ENCODE peak calls at places on chromosome 17, in seven cellular contexts. One of them, this sample, is unnamed.

GRCh38 chr17:27596106-27596505 is 34.9 kb upstream of the LGALS9 start:
- DNase-seq in A549: no peak
- DNase-seq in MG63: no peak
- DNase-seq in left ventricle myocardium inferior: no peak
- DNase-seq in lower lobe of right lung: no peak
- DNase-seq in CD8-positive, alpha-beta T cell: no peak
- DNase-seq in SJCRH30: no peak
- DNase-seq in this sample: no peak

GRCh38 chr17:59561042-59561441 is 4.4 kb upstream of the DHX40 start:
- DNase-seq in lower lobe of right lung: no peak
- DNase-seq in MG63: no peak
- DNase-seq in SJCRH30: peak
- DNase-seq in CD8-positive, alpha-beta T cell: no peak
- DNase-seq in left ventricle myocardium inferior: no peak
- DNase-seq in A549: peak
- DNase-seq in this sample: peak

GRCh38 chr17:59618894-59619312 is 792 bp upstream of the CLTC start:
- DNase-seq in lower lobe of right lung: no peak
- DNase-seq in SJCRH30: no peak
- DNase-seq in MG63: no peak
- DNase-seq in A549: no peak
- DNase-seq in left ventricle myocardium inferior: no peak
- DNase-seq in CD8-positive, alpha-beta T cell: no peak
- DNase-seq in this sample: no peak

GRCh38 chr17:6070280-6070894 is at the start of gene WSCD1:
- DNase-seq in left ventricle myocardium inferior: no peak
- DNase-seq in SJCRH30: no peak
- DNase-seq in MG63: peak
- DNase-seq in CD8-positive, alpha-beta T cell: no peak
- DNase-seq in A549: peak
- DNase-seq in lower lobe of right lung: no peak
- DNase-seq in this sample: peak

GRCh38 chr17:74513987-74514631 is 17.2 kb downstream of the CD300LB start:
- DNase-seq in A549: peak
- DNase-seq in lower lobe of right lung: no peak
- DNase-seq in SJCRH30: peak
- DNase-seq in MG63: peak
- DNase-seq in left ventricle myocardium inferior: no peak
- DNase-seq in CD8-positive, alpha-beta T cell: peak
- DNase-seq in this sample: no peak

GRCh38 chr17:2055494-2056220 is 754 bp downstream of the HIC1 start:
- DNase-seq in SJCRH30: no peak
- DNase-seq in lower lobe of right lung: no peak
- DNase-seq in A549: no peak
- DNase-seq in MG63: no peak
- DNase-seq in left ventricle myocardium inferior: no peak
- DNase-seq in CD8-positive, alpha-beta T cell: no peak
- DNase-seq in this sample: peak

GRCh38 chr17:78934681-78935418 is 9.7 kb upstream of the TIMP2 start:
- DNase-seq in MG63: peak
- DNase-seq in lower lobe of right lung: no peak
- DNase-seq in left ventricle myocardium inferior: no peak
- DNase-seq in SJCRH30: peak
- DNase-seq in CD8-positive, alpha-beta T cell: no peak
- DNase-seq in A549: no peak
- DNase-seq in this sample: no peak

GRCh38 chr17:60248618-60249516 is 99.1 kb downstream of the CA4 start:
- DNase-seq in MG63: no peak
- DNase-seq in CD8-positive, alpha-beta T cell: no peak
- DNase-seq in A549: no peak
- DNase-seq in SJCRH30: no peak
- DNase-seq in lower lobe of right lung: no peak
- DNase-seq in left ventricle myocardium inferior: no peak
- DNase-seq in this sample: no peak

GRCh38 chr17:52147431-52147830 is 11.1 kb downstream of the CA10 start:
- DNase-seq in left ventricle myocardium inferior: no peak
- DNase-seq in CD8-positive, alpha-beta T cell: no peak
- DNase-seq in A549: no peak
- DNase-seq in MG63: no peak
- DNase-seq in SJCRH30: no peak
- DNase-seq in lower lobe of right lung: no peak
- DNase-seq in this sample: no peak

GRCh38 chr17:73799781-73800627 is 155.8 kb upstream of the SDK2 start:
- DNase-seq in SJCRH30: no peak
- DNase-seq in lower lobe of right lung: no peak
- DNase-seq in A549: peak
- DNase-seq in left ventricle myocardium inferior: no peak
- DNase-seq in MG63: no peak
- DNase-seq in CD8-positive, alpha-beta T cell: no peak
- DNase-seq in this sample: no peak

GRCh38 chr17:32100971-32101631 is 41.2 kb upstream of the RHOT1 start:
- DNase-seq in CD8-positive, alpha-beta T cell: no peak
- DNase-seq in lower lobe of right lung: no peak
- DNase-seq in left ventricle myocardium inferior: no peak
- DNase-seq in MG63: no peak
- DNase-seq in A549: no peak
- DNase-seq in SJCRH30: no peak
- DNase-seq in this sample: peak

GRCh38 chr17:81712468-81713003 is 452 bp downstream of the SLC25A10 start:
- DNase-seq in lower lobe of right lung: no peak
- DNase-seq in SJCRH30: peak
- DNase-seq in left ventricle myocardium inferior: no peak
- DNase-seq in CD8-positive, alpha-beta T cell: no peak
- DNase-seq in MG63: peak
- DNase-seq in A549: peak
- DNase-seq in this sample: peak

GRCh38 chr17:12768267-12768666 is 21.0 kb upstream of the ARHGAP44 start:
- DNase-seq in MG63: no peak
- DNase-seq in lower lobe of right lung: no peak
- DNase-seq in SJCRH30: no peak
- DNase-seq in CD8-positive, alpha-beta T cell: no peak
- DNase-seq in A549: no peak
- DNase-seq in left ventricle myocardium inferior: no peak
- DNase-seq in this sample: no peak

GRCh38 chr17:78774456-78774855 is 7.6 kb downstream of the CYTH1 start:
- DNase-seq in left ventricle myocardium inferior: no peak
- DNase-seq in lower lobe of right lung: no peak
- DNase-seq in MG63: no peak
- DNase-seq in A549: no peak
- DNase-seq in CD8-positive, alpha-beta T cell: no peak
- DNase-seq in SJCRH30: no peak
- DNase-seq in this sample: no peak

GRCh38 chr17:34356194-34356593 is at the start of gene CCL13:
- DNase-seq in CD8-positive, alpha-beta T cell: no peak
- DNase-seq in A549: no peak
- DNase-seq in SJCRH30: no peak
- DNase-seq in lower lobe of right lung: no peak
- DNase-seq in MG63: no peak
- DNase-seq in left ventricle myocardium inferior: no peak
- DNase-seq in this sample: no peak

GRCh38 chr17:51909971-51910370 is 248.5 kb downstream of the CA10 start:
- DNase-seq in MG63: no peak
- DNase-seq in left ventricle myocardium inferior: no peak
- DNase-seq in SJCRH30: no peak
- DNase-seq in lower lobe of right lung: no peak
- DNase-seq in CD8-positive, alpha-beta T cell: no peak
- DNase-seq in A549: no peak
- DNase-seq in this sample: no peak

GRCh38 chr17:750431-751037 is 1.5 kb downstream of the GEMIN4 start:
- DNase-seq in left ventricle myocardium inferior: no peak
- DNase-seq in SJCRH30: no peak
- DNase-seq in lower lobe of right lung: no peak
- DNase-seq in MG63: no peak
- DNase-seq in CD8-positive, alpha-beta T cell: no peak
- DNase-seq in A549: no peak
- DNase-seq in this sample: no peak

GRCh38 chr17:79943354-79944241 is 92.1 kb downstream of the TBC1D16 start:
- DNase-seq in SJCRH30: no peak
- DNase-seq in CD8-positive, alpha-beta T cell: no peak
- DNase-seq in lower lobe of right lung: peak
- DNase-seq in left ventricle myocardium inferior: peak
- DNase-seq in A549: no peak
- DNase-seq in MG63: no peak
- DNase-seq in this sample: peak

GRCh38 chr17:62790554-62790953 is 17.6 kb downstream of the MARCHF10 start:
- DNase-seq in MG63: peak
- DNase-seq in lower lobe of right lung: no peak
- DNase-seq in left ventricle myocardium inferior: no peak
- DNase-seq in CD8-positive, alpha-beta T cell: no peak
- DNase-seq in SJCRH30: no peak
- DNase-seq in A549: peak
- DNase-seq in this sample: no peak

GRCh38 chr17:17349724-17350106 is 46.5 kb downstream of the NT5M start:
- DNase-seq in SJCRH30: no peak
- DNase-seq in left ventricle myocardium inferior: no peak
- DNase-seq in A549: no peak
- DNase-seq in CD8-positive, alpha-beta T cell: no peak
- DNase-seq in MG63: no peak
- DNase-seq in lower lobe of right lung: no peak
- DNase-seq in this sample: peak

GRCh38 chr17:17350491-17351355 is 47.5 kb downstream of the NT5M start:
- DNase-seq in lower lobe of right lung: no peak
- DNase-seq in A549: no peak
- DNase-seq in SJCRH30: peak
- DNase-seq in left ventricle myocardium inferior: no peak
- DNase-seq in CD8-positive, alpha-beta T cell: no peak
- DNase-seq in MG63: peak
- DNase-seq in this sample: peak

GRCh38 chr17:17351901-17352781 is 49.0 kb downstream of the NT5M start:
- DNase-seq in MG63: peak
- DNase-seq in A549: no peak
- DNase-seq in left ventricle myocardium inferior: peak
- DNase-seq in lower lobe of right lung: no peak
- DNase-seq in SJCRH30: peak
- DNase-seq in CD8-positive, alpha-beta T cell: no peak
- DNase-seq in this sample: peak

GRCh38 chr17:17352836-17353624 is 49.9 kb downstream of the NT5M start:
- DNase-seq in SJCRH30: no peak
- DNase-seq in lower lobe of right lung: no peak
- DNase-seq in A549: no peak
- DNase-seq in CD8-positive, alpha-beta T cell: no peak
- DNase-seq in MG63: no peak
- DNase-seq in left ventricle myocardium inferior: no peak
- DNase-seq in this sample: peak

DNA sequence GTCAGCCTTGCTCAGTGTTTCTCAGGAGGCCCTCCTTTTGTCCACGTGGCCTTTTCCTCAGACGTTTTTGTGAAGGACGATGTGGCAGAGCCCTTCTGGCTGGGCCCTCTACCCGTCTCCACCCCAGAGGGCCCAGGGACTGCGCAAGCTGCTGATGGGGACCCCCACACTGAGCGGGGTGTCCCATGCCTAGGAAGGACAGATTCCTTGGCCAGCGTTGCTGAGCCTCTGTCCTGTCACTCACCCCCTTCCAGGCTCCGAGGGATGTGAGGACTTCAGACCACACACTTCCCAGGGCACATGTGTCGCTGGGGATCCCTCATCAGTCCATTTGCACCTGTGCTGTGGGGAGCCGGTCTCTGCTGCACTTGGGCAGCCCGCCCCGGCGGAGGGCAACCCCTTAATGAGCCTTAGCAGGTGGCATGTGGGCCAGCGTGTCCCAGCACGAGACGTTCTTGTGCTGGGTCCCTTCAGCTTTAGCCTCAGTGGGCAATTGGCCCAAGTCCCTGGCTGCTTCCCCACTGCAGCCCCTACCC is 48.3 kb downstream of the NT5M start:
- DNase-seq in lower lobe of right lung: no peak
- DNase-seq in SJCRH30: peak
- DNase-seq in MG63: no peak
- DNase-seq in left ventricle myocardium inferior: no peak
- DNase-seq in A549: no peak
- DNase-seq in CD8-positive, alpha-beta T cell: no peak
- DNase-seq in this sample: peak
- H3K4me3 ChIP-seq in lower lobe of right lung: no peak
- H3K4me3 ChIP-seq in SJCRH30: no peak
- H3K4me3 ChIP-seq in MG63: no peak
- H3K4me3 ChIP-seq in left ventricle myocardium inferior: no peak
- H3K4me3 ChIP-seq in A549: no peak
- H3K4me3 ChIP-seq in CD8-positive, alpha-beta T cell: no peak
- H3K4me3 ChIP-seq in this sample: no peak

GRCh38 chr17:45129426-45129939 is 2.8 kb downstream of the PLCD3 start:
- DNase-seq in lower lobe of right lung: no peak
- DNase-seq in left ventricle myocardium inferior: peak
- DNase-seq in CD8-positive, alpha-beta T cell: no peak
- DNase-seq in MG63: no peak
- DNase-seq in SJCRH30: peak
- DNase-seq in A549: peak
- DNase-seq in this sample: peak
- H3K4me3 ChIP-seq in lower lobe of right lung: no peak
- H3K4me3 ChIP-seq in left ventricle myocardium inferior: peak
- H3K4me3 ChIP-seq in CD8-positive, alpha-beta T cell: no peak
- H3K4me3 ChIP-seq in MG63: no peak
- H3K4me3 ChIP-seq in SJCRH30: no peak
- H3K4me3 ChIP-seq in A549: peak
- H3K4me3 ChIP-seq in this sample: no peak

DNA sequence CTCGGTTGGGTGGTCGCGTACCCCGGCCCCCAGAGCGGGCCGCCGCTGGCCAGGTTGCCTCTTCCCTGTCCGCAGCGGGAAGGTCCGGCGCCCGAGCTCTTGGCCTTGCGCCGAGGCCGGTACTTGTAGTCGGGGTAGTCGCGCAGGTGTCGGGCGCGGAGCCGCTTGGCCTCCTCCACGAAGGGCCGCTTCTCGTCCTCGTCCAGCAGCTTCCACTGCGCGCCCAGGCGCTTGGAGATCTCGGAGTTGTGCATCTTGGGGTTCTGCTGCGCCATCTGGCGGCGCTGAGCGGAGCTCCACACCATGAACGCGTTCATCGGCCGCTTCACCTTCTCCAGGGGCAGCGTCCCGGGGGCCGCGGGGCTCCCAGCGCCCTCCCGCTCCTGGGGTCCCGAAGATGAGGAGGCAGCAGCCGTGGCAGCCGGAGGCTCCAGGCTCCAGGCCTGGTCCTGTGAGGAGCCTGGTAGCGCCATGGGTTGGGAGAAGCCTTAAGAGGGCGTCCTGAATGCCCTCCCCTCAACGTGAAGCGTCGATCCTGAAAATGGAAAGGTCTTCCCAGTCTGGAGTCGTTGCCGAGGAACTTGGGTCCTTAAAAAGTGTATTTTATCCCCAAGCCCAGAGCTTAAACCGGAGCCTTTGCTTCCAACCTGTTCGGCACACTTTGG is 558 bp downstream of the SOX15 start:
- DNase-seq in MG63: no peak
- DNase-seq in lower lobe of right lung: peak
- DNase-seq in A549: peak
- DNase-seq in CD8-positive, alpha-beta T cell: peak
- DNase-seq in left ventricle myocardium inferior: peak
- DNase-seq in SJCRH30: no peak
- DNase-seq in this sample: peak
- H3K4me3 ChIP-seq in MG63: no peak
- H3K4me3 ChIP-seq in lower lobe of right lung: peak
- H3K4me3 ChIP-seq in A549: no peak
- H3K4me3 ChIP-seq in CD8-positive, alpha-beta T cell: no peak
- H3K4me3 ChIP-seq in left ventricle myocardium inferior: peak
- H3K4me3 ChIP-seq in SJCRH30: no peak
- H3K4me3 ChIP-seq in this sample: peak

DNA sequence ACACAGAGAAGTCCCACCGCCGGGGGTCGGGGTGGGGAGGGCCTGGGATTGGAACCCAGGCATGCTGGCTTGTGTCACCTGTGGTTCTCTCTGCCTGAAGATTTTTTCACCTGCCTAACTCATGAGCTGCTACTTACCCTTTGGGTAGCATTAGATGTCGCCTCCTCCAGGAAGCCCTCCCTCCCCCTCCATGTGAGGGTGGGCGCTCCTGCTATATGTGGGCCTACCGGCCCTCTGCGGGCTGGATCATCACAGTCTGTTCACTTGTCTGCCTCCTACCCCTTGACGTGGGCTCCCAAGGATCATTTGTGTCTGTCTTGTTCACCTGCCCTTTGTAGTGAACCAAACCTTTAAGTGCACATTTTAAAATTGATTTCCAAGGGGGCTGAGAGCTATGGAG is 106.8 kb downstream of the SEC14L1 start:
- DNase-seq in SJCRH30: no peak
- DNase-seq in lower lobe of right lung: no peak
- DNase-seq in A549: no peak
- DNase-seq in left ventricle myocardium inferior: no peak
- DNase-seq in MG63: no peak
- DNase-seq in CD8-positive, alpha-beta T cell: no peak
- DNase-seq in this sample: no peak
- H3K4me3 ChIP-seq in SJCRH30: no peak
- H3K4me3 ChIP-seq in lower lobe of right lung: peak
- H3K4me3 ChIP-seq in A549: peak
- H3K4me3 ChIP-seq in left ventricle myocardium inferior: peak
- H3K4me3 ChIP-seq in MG63: peak
- H3K4me3 ChIP-seq in CD8-positive, alpha-beta T cell: no peak
- H3K4me3 ChIP-seq in this sample: peak